ENCODE peak calls at places on chromosome 4, in ten cellular contexts. H is fibroblast of mammary gland, G is lung, V is heart right ventricle, P is retinal pigment epithelial cell, Q is PC-3, K is bronchial epithelial cell, U is AG10803, Y is astrocyte of the spinal cord, M is cardiac fibroblast. F is an unnamed sample.

GRCh38 chr4:185235480-185236154 is 26.2 kb downstream of the SNX25 start:
- DNase-seq in H (peak), G (no peak), V (no peak), P (peak), Q (no peak), K (peak), U (no peak), Y (no peak), M (peak), F (no peak)

GRCh38 chr4:117623321-117623720 is 411.0 kb upstream of the NDST3 start:
- DNase-seq in H (no peak), G (no peak), V (no peak), P (peak), Q (no peak), K (no peak), U (no peak), Y (no peak), M (no peak), F (no peak)

GRCh38 chr4:1199556-1200331 is 27.4 kb upstream of the SPON2 start:
- DNase-seq in H (no peak), G (no peak), V (no peak), P (no peak), Q (no peak), K (no peak), U (no peak), Y (no peak), M (no peak), F (no peak)

GRCh38 chr4:794911-795725 is 30.8 kb downstream of the CPLX1 start:
- DNase-seq in H (no peak), G (no peak), V (no peak), P (no peak), Q (no peak), K (no peak), U (no peak), Y (no peak), M (no peak), F (no peak)

GRCh38 chr4:159071178-159071968 is 31.5 kb upstream of the RAPGEF2 start:
- DNase-seq in H (peak), G (no peak), V (no peak), P (peak), Q (peak), K (peak), U (peak), Y (peak), M (peak), F (no peak)

GRCh38 chr4:915595-915994 is 16.5 kb downstream of the GAK start:
- DNase-seq in H (peak), G (no peak), V (no peak), P (no peak), Q (no peak), K (no peak), U (no peak), Y (peak), M (peak), F (no peak)

GRCh38 chr4:113901994-113902787 is 77.3 kb downstream of the ARSJ start:
- DNase-seq in H (no peak), G (peak), V (no peak), P (no peak), Q (peak), K (peak), U (no peak), Y (no peak), M (no peak), F (peak)

GRCh38 chr4:189087981-189088380 is 852.7 kb upstream of the FRG1 start:
- DNase-seq in H (no peak), G (no peak), V (no peak), P (no peak), Q (no peak), K (no peak), U (no peak), Y (no peak), M (no peak), F (no peak)

GRCh38 chr4:145716200-145716599 is 36.3 kb downstream of the C4orf51 start:
- DNase-seq in H (peak), G (no peak), V (no peak), P (no peak), Q (peak), K (peak), U (peak), Y (peak), M (peak), F (no peak)

GRCh38 chr4:164438321-164438720 is 315.6 kb upstream of the SMIM31 start:
- DNase-seq in H (peak), G (no peak), V (no peak), P (no peak), Q (peak), K (peak), U (no peak), Y (peak), M (no peak), F (no peak)

GRCh38 chr4:146550161-146550560 is 28.4 kb upstream of the SLC10A7 start:
- DNase-seq in H (no peak), G (no peak), V (no peak), P (no peak), Q (no peak), K (no peak), U (no peak), Y (no peak), M (no peak), F (no peak)

GRCh38 chr4:185792384-185793146 is 19.4 kb downstream of the SORBS2 start:
- DNase-seq in H (peak), G (no peak), V (no peak), P (peak), Q (peak), K (peak), U (peak), Y (peak), M (peak), F (no peak)

GRCh38 chr4:143294310-143294709 is 42.4 kb upstream of the GAB1 start:
- DNase-seq in H (peak), G (peak), V (peak), P (no peak), Q (no peak), K (no peak), U (peak), Y (no peak), M (no peak), F (peak)

GRCh38 chr4:164337219-164337944 is 416.5 kb upstream of the SMIM31 start:
- DNase-seq in H (no peak), G (no peak), V (no peak), P (no peak), Q (peak), K (no peak), U (no peak), Y (no peak), M (no peak), F (no peak)

GRCh38 chr4:138650917-138651564 is 364.5 kb upstream of the NOCT start:
- DNase-seq in H (peak), G (no peak), V (no peak), P (no peak), Q (peak), K (peak), U (peak), Y (peak), M (peak), F (no peak)

GRCh38 chr4:185837415-185838103 is 25.6 kb upstream of the SORBS2 start:
- DNase-seq in H (peak), G (no peak), V (no peak), P (peak), Q (no peak), K (no peak), U (no peak), Y (no peak), M (no peak), F (no peak)

GRCh38 chr4:102578819-102579218 is 77.7 kb downstream of the NFKB1 start:
- DNase-seq in H (no peak), G (no peak), V (no peak), P (no peak), Q (no peak), K (no peak), U (no peak), Y (peak), M (no peak), F (no peak)

GRCh38 chr4:141652161-141652778 is 15.9 kb downstream of the IL15 start:
- DNase-seq in H (peak), G (no peak), V (no peak), P (peak), Q (no peak), K (no peak), U (peak), Y (peak), M (no peak), F (no peak)

GRCh38 chr4:104491826-104492771 is 2.6 kb downstream of the CXXC4 start:
- DNase-seq in H (no peak), G (no peak), V (no peak), P (no peak), Q (no peak), K (peak), U (no peak), Y (peak), M (no peak), F (no peak)

GRCh38 chr4:12957108-12957507 is 527.0 kb downstream of the RAB28 start:
- DNase-seq in H (no peak), G (no peak), V (no peak), P (no peak), Q (no peak), K (no peak), U (no peak), Y (no peak), M (no peak), F (peak)

GRCh38 chr4:141524116-141524515 is 112.3 kb upstream of the IL15 start:
- DNase-seq in H (peak), G (no peak), V (no peak), P (no peak), Q (peak), K (peak), U (peak), Y (no peak), M (peak), F (no peak)

GRCh38 chr4:28686618-28687017 is 1826.0 kb downstream of the STIM2 start:
- DNase-seq in H (peak), G (no peak), V (peak), P (peak), Q (peak), K (peak), U (peak), Y (peak), M (peak), F (peak)

GRCh38 chr4:119765951-119766350 is 137.3 kb upstream of the PDE5A start:
- DNase-seq in H (no peak), G (no peak), V (no peak), P (no peak), Q (no peak), K (no peak), U (no peak), Y (no peak), M (no peak), F (no peak)

GRCh38 chr4:83231620-83232056 is 53.0 kb downstream of the COQ2 start:
- DNase-seq in H (peak), G (no peak), V (no peak), P (no peak), Q (peak), K (peak), U (peak), Y (no peak), M (peak), F (no peak)

GRCh38 chr4:43457866-43458265 is 565.4 kb downstream of the GRXCR1 start:
- DNase-seq in H (no peak), G (no peak), V (no peak), P (no peak), Q (peak), K (peak), U (peak), Y (no peak), M (no peak), F (no peak)

GRCh38 chr4:4995866-4996265 is 23.4 kb downstream of the CYTL1 start:
- DNase-seq in H (no peak), G (no peak), V (no peak), P (no peak), Q (no peak), K (no peak), U (peak), Y (no peak), M (no peak), F (no peak)

GRCh38 chr4:108619372-108620100 is 840 bp upstream of the RPL34 start:
- DNase-seq in H (no peak), G (no peak), V (no peak), P (no peak), Q (no peak), K (no peak), U (no peak), Y (no peak), M (no peak), F (no peak)

GRCh38 chr4:126939401-126939800 is 693.4 kb upstream of the INTU start:
- DNase-seq in H (peak), G (no peak), V (no peak), P (no peak), Q (peak), K (peak), U (peak), Y (peak), M (peak), F (no peak)

GRCh38 chr4:168162604-168163003 is 70.3 kb downstream of the ANXA10 start:
- DNase-seq in H (peak), G (no peak), V (no peak), P (no peak), Q (no peak), K (peak), U (no peak), Y (peak), M (peak), F (no peak)

GRCh38 chr4:25852105-25852504 is 10.7 kb downstream of the SEL1L3 start:
- DNase-seq in H (no peak), G (no peak), V (no peak), P (no peak), Q (no peak), K (no peak), U (no peak), Y (no peak), M (no peak), F (no peak)

DNA sequence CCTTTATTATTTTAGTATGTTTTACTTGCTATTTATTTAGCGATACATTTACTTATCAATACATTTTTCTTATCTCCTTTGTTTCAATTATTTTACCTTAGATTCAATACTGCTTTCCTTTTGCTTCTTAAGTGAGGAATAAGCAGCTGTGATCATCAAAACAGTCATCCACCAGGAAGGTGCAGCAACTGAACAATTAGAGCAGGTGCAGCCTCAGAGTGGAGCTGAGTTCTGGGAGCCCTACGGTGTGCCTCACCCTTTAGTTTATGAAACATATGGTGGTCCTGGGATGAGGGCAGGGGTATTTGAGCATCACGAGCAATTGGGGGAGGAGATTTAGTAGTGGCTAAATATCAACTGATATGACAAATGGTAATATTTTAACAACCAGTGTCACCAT is 111.0 kb downstream of the FRYL start:
- DNase-seq in H (no peak), G (no peak), V (no peak), P (no peak), Q (no peak), K (peak), U (no peak), Y (no peak), M (no peak), F (no peak)
- H3K4me3 ChIP-seq in H (no peak), G (no peak), V (no peak), P (no peak), Q (no peak), K (no peak), U (no peak), Y (no peak), M (no peak), F (no peak)

DNA sequence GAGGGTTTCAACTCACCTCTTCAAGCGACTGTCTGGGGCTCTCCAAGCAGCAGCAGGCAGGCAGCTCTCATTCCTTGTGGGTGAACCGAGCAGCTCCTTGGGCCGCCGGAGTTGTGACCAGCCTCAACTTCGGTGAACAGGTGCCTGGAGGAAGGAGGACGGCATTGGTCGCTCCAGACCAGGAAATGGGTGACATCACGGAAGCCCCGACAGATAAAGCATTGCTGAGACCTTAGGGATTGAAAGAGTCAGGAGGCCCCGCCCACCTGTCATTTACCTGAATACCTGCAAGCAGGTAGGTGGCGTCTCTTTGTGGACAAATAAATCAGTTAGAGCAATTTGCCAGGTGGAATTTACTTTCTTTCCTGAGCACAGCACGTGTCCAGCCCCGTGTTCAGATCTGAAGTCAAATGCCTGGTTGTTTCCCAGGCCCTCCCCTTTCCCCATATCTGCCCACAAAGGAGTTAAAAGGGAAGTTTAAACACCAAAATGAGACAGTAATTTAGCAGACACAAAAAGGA is at the start of gene LNX1:
- DNase-seq in H (no peak), G (peak), V (no peak), P (no peak), Q (peak), K (peak), U (no peak), Y (no peak), M (no peak), F (peak)
- TF ChIP-seq CTCF in H (no peak), G (no peak), V (no peak), P (no peak), Q (peak), K (peak), U (no peak), Y (no peak), M (no peak), F (peak)

GRCh38 chr4:94581766-94582165 is 130.0 kb downstream of the PDLIM5 start:
- DNase-seq in H (no peak), G (no peak), V (no peak), P (no peak), Q (no peak), K (no peak), U (no peak), Y (no peak), M (no peak), F (no peak)

GRCh38 chr4:94575652-94576051 is 123.9 kb downstream of the PDLIM5 start:
- DNase-seq in H (no peak), G (no peak), V (no peak), P (no peak), Q (no peak), K (no peak), U (no peak), Y (no peak), M (no peak), F (no peak)

GRCh38 chr4:94576163-94576562 is 124.4 kb downstream of the PDLIM5 start:
- DNase-seq in H (no peak), G (no peak), V (no peak), P (no peak), Q (no peak), K (no peak), U (no peak), Y (no peak), M (no peak), F (no peak)

GRCh38 chr4:94577136-94577535 is 125.4 kb downstream of the PDLIM5 start:
- DNase-seq in H (peak), G (no peak), V (no peak), P (peak), Q (no peak), K (no peak), U (peak), Y (peak), M (peak), F (no peak)

DNA sequence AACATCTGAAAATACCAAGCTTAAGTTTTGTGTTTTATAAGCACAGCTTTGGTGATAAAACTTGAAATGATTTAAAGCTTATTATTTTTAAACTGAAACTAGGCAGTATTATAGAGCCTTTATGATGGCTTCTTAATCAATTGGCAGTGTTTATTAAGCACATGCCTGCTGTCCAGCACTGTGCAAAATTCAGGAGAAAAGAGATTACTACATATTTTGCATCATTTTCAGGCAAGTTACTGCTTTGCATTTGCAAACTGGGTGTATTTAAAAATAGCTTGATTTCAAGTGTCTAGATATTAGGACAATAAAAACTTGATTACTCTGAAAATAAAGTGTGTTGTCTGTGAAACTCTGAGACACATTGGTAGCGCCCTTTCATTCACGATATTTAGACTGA is 126.5 kb downstream of the PDLIM5 start:
- DNase-seq in H (no peak), G (no peak), V (no peak), P (no peak), Q (no peak), K (no peak), U (no peak), Y (no peak), M (no peak), F (no peak)
- H3K4me3 ChIP-seq in H (no peak), G (no peak), V (no peak), P (no peak), Q (no peak), K (no peak), U (no peak), Y (no peak), M (no peak), F (no peak)

GRCh38 chr4:79906306-79906705 is 166.7 kb downstream of the ANTXR2 start:
- DNase-seq in H (no peak), G (no peak), V (no peak), P (no peak), Q (no peak), K (no peak), U (no peak), Y (no peak), M (no peak), F (no peak)
- TF ChIP-seq CTCF in H (no peak), G (no peak), V (no peak), P (no peak), Q (no peak), K (no peak), U (no peak), Y (no peak), M (no peak), F (no peak)

DNA sequence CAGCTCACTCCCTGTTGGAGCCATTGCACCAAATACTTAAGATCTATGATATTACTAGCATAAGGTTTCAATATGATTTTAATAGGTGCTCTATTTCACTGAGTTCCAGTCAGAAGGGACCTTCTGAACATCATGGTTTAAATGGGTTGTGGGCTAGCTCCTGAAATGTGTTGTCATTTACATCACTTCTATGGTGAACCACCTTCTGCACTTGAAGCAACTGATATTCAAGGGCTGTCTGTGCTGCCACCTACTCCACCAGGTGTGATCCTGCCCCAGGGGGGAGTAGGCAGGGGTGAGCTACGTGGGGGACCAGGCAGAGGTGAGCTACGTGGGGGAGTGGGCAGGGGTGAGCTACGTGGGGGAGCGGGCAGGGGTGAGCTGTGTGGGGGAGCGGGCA is 35.2 kb downstream of the RNF175 start:
- DNase-seq in H (no peak), G (no peak), V (no peak), P (no peak), Q (no peak), K (no peak), U (no peak), Y (no peak), M (no peak), F (no peak)
- H3K4me3 ChIP-seq in H (no peak), G (no peak), V (no peak), P (no peak), Q (no peak), K (no peak), U (no peak), Y (no peak), M (no peak), F (no peak)

GRCh38 chr4:182928061-182928460 is 10.9 kb upstream of the DCTD start:
- DNase-seq in H (no peak), G (no peak), V (no peak), P (no peak), Q (no peak), K (no peak), U (no peak), Y (no peak), M (no peak), F (no peak)
- TF ChIP-seq CTCF in H (peak), G (no peak), V (no peak), P (peak), Q (peak), K (peak), U (peak), Y (no peak), M (peak), F (peak)

GRCh38 chr4:18248611-18249010 is 227.1 kb upstream of the LCORL start:
- DNase-seq in H (no peak), G (no peak), V (no peak), P (no peak), Q (no peak), K (no peak), U (no peak), Y (no peak), M (no peak), F (no peak)
- H3K4me3 ChIP-seq in H (no peak), G (no peak), V (no peak), P (no peak), Q (no peak), K (no peak), U (no peak), Y (no peak), M (no peak), F (no peak)

GRCh38 chr4:41796545-41797210 is 48.2 kb upstream of the PHOX2B start:
- DNase-seq in H (no peak), G (no peak), V (no peak), P (no peak), Q (no peak), K (no peak), U (no peak), Y (no peak), M (no peak), F (no peak)

GRCh38 chr4:41792166-41792565 is 43.6 kb upstream of the PHOX2B start:
- DNase-seq in H (no peak), G (no peak), V (no peak), P (no peak), Q (peak), K (no peak), U (no peak), Y (no peak), M (no peak), F (no peak)

GRCh38 chr4:41795796-41796195 is 47.3 kb upstream of the PHOX2B start:
- DNase-seq in H (no peak), G (no peak), V (no peak), P (no peak), Q (no peak), K (no peak), U (no peak), Y (no peak), M (no peak), F (no peak)

GRCh38 chr4:41787931-41788330 is 39.4 kb upstream of the PHOX2B start:
- DNase-seq in H (no peak), G (no peak), V (no peak), P (no peak), Q (no peak), K (no peak), U (no peak), Y (no peak), M (no peak), F (no peak)

GRCh38 chr4:41791557-41791956 is 43.0 kb upstream of the PHOX2B start:
- DNase-seq in H (no peak), G (no peak), V (no peak), P (no peak), Q (no peak), K (no peak), U (no peak), Y (no peak), M (no peak), F (no peak)
- TF ChIP-seq CTCF in H (no peak), G (no peak), V (no peak), P (no peak), Q (peak), K (no peak), U (no peak), Y (no peak), M (no peak), F (no peak)